ENCODE peak calls at places on chromosomes 12 and 14, in nine cellular contexts. Y, V, H, Z, P, S, E, L and F are unnamed samples. For H3K4me1, the result is how much of the 10 kb centered on the place peaks cover.

GRCh38 chr12:62426095-62426488 is 40.5 kb upstream of the MON2 start:
- DNase-seq in Y (peak), V (peak), H (no peak), Z (no peak), P (no peak), S (no peak), E (no peak), L (no peak), F (no peak)

GRCh38 chr14:96623676-96624484 is 121.7 kb downstream of the PAPOLA start:
- DNase-seq in Y (no peak), V (no peak), H (no peak), Z (no peak), P (no peak), S (no peak), E (no peak), L (no peak), F (no peak)

GRCh38 chr12:27521066-27521465 is 2.9 kb upstream of the PPFIBP1 start:
- DNase-seq in Y (peak), V (peak), H (no peak), Z (no peak), P (peak), S (no peak), E (no peak), L (no peak), F (no peak)

GRCh38 chr12:111444706-111445310 is 39.1 kb downstream of the SH2B3 start:
- DNase-seq in Y (no peak), V (no peak), H (peak), Z (no peak), P (no peak), S (no peak), E (no peak), L (peak), F (no peak)

GRCh38 chr14:30180219-30180618 is 252.6 kb upstream of the PRKD1 start:
- DNase-seq in Y (peak), V (peak), H (no peak), Z (no peak), P (no peak), S (no peak), E (no peak), L (no peak), F (no peak)

GRCh38 chr14:64934338-64934939 is 8.1 kb downstream of the GPX2 start:
- DNase-seq in Y (no peak), V (no peak), H (no peak), Z (no peak), P (no peak), S (no peak), E (no peak), L (no peak), F (no peak)

GRCh38 chr12:120584343-120585149 is 3.3 kb upstream of the POP5 start:
- DNase-seq in Y (no peak), V (no peak), H (peak), Z (peak), P (peak), S (no peak), E (peak), L (peak), F (peak)

GRCh38 chr14:101721951-101722661 is 39.4 kb upstream of the PPP2R5C start:
- DNase-seq in Y (no peak), V (no peak), H (no peak), Z (peak), P (peak), S (peak), E (peak), L (no peak), F (peak)

GRCh38 chr14:36951380-36951911 is 221.0 kb downstream of the SLC25A21 start:
- DNase-seq in Y (no peak), V (no peak), H (no peak), Z (no peak), P (no peak), S (no peak), E (no peak), L (no peak), F (no peak)

GRCh38 chr12:88258396-88258795 is 116.3 kb downstream of the TMTC3 start:
- DNase-seq in Y (peak), V (no peak), H (no peak), Z (no peak), P (no peak), S (no peak), E (no peak), L (no peak), F (no peak)

GRCh38 chr12:126937431-126937830 is 1329.5 kb upstream of the TMEM132C start:
- DNase-seq in Y (no peak), V (no peak), H (no peak), Z (no peak), P (no peak), S (no peak), E (no peak), L (no peak), F (no peak)

GRCh38 chr12:42372154-42372791 is 46.3 kb downstream of the PPHLN1 start:
- DNase-seq in Y (peak), V (peak), H (peak), Z (peak), P (peak), S (peak), E (peak), L (peak), F (peak)

GRCh38 chr12:111444314-111444705 is 38.6 kb downstream of the SH2B3 start:
- DNase-seq in Y (no peak), V (no peak), H (no peak), Z (no peak), P (no peak), S (no peak), E (peak), L (no peak), F (no peak)

GRCh38 chr14:75981426-75981825 is 369 bp downstream of the TGFB3 start:
- DNase-seq in Y (no peak), V (no peak), H (peak), Z (no peak), P (peak), S (peak), E (no peak), L (peak), F (no peak)

GRCh38 chr12:49689785-49690184 is 17.4 kb downstream of the FMNL3 start:
- DNase-seq in Y (no peak), V (no peak), H (no peak), Z (no peak), P (no peak), S (no peak), E (no peak), L (peak), F (no peak)

GRCh38 chr12:41636658-41637057 is 448.5 kb downstream of the PDZRN4 start:
- DNase-seq in Y (no peak), V (no peak), H (no peak), Z (no peak), P (no peak), S (no peak), E (no peak), L (no peak), F (no peak)

GRCh38 chr14:63893701-63894458 is 41.1 kb downstream of the SYNE2 start:
- DNase-seq in Y (peak), V (peak), H (peak), Z (peak), P (peak), S (no peak), E (peak), L (peak), F (no peak)

GRCh38 chr12:105275997-105276760 is 40.2 kb upstream of the APPL2 start:
- DNase-seq in Y (no peak), V (no peak), H (no peak), Z (no peak), P (no peak), S (no peak), E (no peak), L (no peak), F (peak)

GRCh38 chr12:9634177-9634803 is 26.6 kb upstream of the KLRB1 start:
- DNase-seq in Y (peak), V (peak), H (peak), Z (peak), P (peak), S (peak), E (peak), L (peak), F (peak)

GRCh38 chr14:76647699-76648298 is 113.5 kb upstream of the VASH1 start:
- DNase-seq in Y (peak), V (peak), H (peak), Z (peak), P (peak), S (peak), E (peak), L (peak), F (peak)

GRCh38 chr12:98188649-98189048 is 326.7 kb upstream of the TMPO start:
- DNase-seq in Y (no peak), V (peak), H (peak), Z (no peak), P (peak), S (no peak), E (no peak), L (no peak), F (peak)

GRCh38 chr12:64525461-64526160 is 73.7 kb downstream of the TBK1 start:
- DNase-seq in Y (no peak), V (no peak), H (no peak), Z (no peak), P (no peak), S (no peak), E (no peak), L (no peak), F (no peak)

GRCh38 chr12:7879246-7879645 is 6.5 kb upstream of the SLC2A14 start:
- DNase-seq in Y (no peak), V (no peak), H (no peak), Z (no peak), P (no peak), S (peak), E (no peak), L (no peak), F (no peak)

GRCh38 chr14:99803803-99804202 is 10.6 kb downstream of the EML1 start:
- DNase-seq in Y (no peak), V (no peak), H (no peak), Z (no peak), P (no peak), S (no peak), E (no peak), L (peak), F (no peak)

DNA sequence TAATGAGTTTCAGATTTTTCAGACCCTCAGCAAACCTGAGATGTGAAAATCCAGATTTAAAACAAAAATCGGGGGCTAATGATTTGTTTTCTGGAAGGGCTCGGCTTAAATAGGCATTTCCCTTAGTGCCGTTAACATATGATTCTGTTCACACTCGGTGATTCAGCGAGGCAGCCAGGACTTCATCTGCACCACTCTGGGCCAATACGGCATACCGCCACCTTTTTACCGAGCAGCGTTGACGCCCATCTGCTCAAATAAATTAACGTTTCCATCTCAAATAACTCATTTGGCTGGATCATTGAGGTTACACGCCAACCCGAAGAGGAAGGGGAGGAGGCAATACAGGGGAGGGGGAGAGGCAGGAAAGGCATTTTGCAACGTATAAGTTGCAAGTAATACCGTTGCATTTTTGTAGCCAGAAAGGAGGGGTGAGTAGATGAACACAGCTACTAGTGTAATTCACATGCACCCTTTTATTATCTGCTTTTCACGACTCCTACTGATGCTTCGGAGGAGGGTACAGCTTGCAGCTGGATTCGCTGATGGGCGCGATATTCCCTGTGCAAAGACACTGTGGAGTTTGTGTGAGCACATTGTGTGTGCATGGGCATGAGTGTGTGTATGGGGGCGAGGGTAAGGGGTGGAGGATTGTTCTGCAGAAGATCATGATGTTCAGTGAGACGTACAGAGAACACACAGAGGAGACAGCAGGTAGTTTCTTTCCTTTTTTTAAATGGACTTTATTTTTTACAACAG is 45.9 kb downstream of the MAP1LC3B2 start:
- DNase-seq in Y (no peak), V (peak), H (no peak), Z (no peak), P (no peak), S (no peak), E (no peak), L (no peak), F (no peak)
- H3K4me2 ChIP-seq in Y (no peak), V (peak), H (peak), Z (no peak), P (no peak), S (no peak), E (no peak), L (no peak), F (no peak)

GRCh38 chr12:52082988-52083637 is 3.6 kb downstream of the SMIM41 start:
- DNase-seq in Y (peak), V (peak), H (peak), Z (peak), P (peak), S (peak), E (no peak), L (peak), F (peak)
- H3K4me1 ChIP-seq in Y (under half), V (under half), H (under half), Z (under half), P (under half), S (under half), E (under half), L (under half), F (under half)

DNA sequence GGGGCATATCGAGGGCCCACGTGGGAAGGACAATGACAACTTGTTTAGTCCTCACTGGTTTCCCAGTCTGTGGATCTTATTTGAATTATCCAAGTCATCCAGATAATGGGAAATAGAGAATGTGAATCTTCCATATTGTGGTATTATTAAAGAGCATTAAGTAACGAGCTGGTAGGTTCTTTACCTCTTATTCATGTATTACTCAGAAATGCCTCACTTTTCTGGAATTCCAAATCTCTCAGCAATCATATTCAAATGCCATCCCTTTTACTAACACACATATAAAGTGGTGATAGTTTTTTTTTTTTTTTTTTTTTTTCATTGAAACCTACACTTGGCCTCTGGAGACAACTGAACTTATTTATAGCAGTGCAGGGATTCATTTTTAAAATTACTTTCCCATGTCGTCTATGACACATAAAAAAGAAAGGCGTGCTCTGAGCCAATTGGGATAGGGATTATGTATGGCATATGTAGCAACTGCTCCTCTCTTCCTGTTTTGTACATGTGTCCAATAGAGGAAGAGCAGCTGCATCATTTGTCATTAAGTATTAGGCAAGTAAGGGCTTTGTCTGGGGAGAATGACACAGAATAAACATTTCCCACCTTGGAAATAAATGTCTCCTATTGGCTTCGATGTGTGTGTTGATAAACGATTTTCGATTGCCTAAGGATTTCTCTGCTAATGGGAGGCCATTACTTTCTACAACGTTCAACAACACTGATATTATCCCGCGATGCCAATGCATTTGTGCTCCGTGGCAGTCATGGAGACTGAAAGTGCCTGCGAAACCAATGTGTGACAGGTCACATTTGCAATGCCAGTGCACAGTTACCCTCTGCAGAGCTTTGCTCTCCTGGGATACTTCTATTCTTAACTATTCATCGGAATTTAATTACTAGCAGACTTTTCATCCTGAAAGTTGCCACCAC is 78.6 kb upstream of the IFNG-AS1 start:
- DNase-seq in Y (peak), V (peak), H (no peak), Z (peak), P (no peak), S (no peak), E (peak), L (no peak), F (peak)
- H3K4me2 ChIP-seq in Y (peak), V (no peak), H (no peak), Z (peak), P (no peak), S (no peak), E (peak), L (no peak), F (peak)

GRCh38 chr12:11944321-11944720 is 126.4 kb upstream of the BCL2L14 start:
- DNase-seq in Y (no peak), V (no peak), H (no peak), Z (no peak), P (no peak), S (no peak), E (no peak), L (no peak), F (no peak)
- H3K4me1 ChIP-seq in Y (under half), V (under half), H (under half), Z (under half), P (under half), S (under half), E (under half), L (under half), F (under half)

GRCh38 chr12:50862316-50862715 is 19.6 kb downstream of the TMPRSS12 start:
- DNase-seq in Y (peak), V (peak), H (no peak), Z (peak), P (no peak), S (no peak), E (peak), L (no peak), F (peak)
- H3K4me2 ChIP-seq in Y (no peak), V (no peak), H (no peak), Z (peak), P (no peak), S (no peak), E (no peak), L (no peak), F (no peak)